ENCODE peak calls at places on chromosomes 2 and 18, in nine cellular contexts. A, U, D, I, H, L, X, S and Y are unnamed samples.

GRCh38 chr2:108616290-108616689 is 82.0 kb downstream of the LIMS1 start:
- DNase-seq in A (no peak), U (no peak), D (no peak), I (no peak), H (no peak), L (no peak), X (no peak), S (no peak), Y (no peak)

GRCh38 chr2:186523781-186524180 is 37.7 kb downstream of the ZC3H15 start:
- DNase-seq in A (no peak), U (peak), D (no peak), I (no peak), H (no peak), L (no peak), X (no peak), S (no peak), Y (no peak)

GRCh38 chr18:56575819-56576663 is 62.4 kb downstream of the TXNL1 start:
- DNase-seq in A (peak), U (peak), D (no peak), I (peak), H (peak), L (peak), X (no peak), S (no peak), Y (peak)

GRCh38 chr2:236657215-236657614 is 87.6 kb downstream of the ACKR3 start:
- DNase-seq in A (no peak), U (no peak), D (no peak), I (no peak), H (no peak), L (no peak), X (no peak), S (no peak), Y (no peak)

GRCh38 chr2:233171344-233171743 is 80.1 kb upstream of the ATG16L1 start:
- DNase-seq in A (no peak), U (no peak), D (no peak), I (no peak), H (no peak), L (no peak), X (no peak), S (no peak), Y (no peak)

GRCh38 chr2:9422321-9423099 is 818 bp downstream of the ITGB1BP1 start:
- DNase-seq in A (no peak), U (peak), D (peak), I (peak), H (peak), L (no peak), X (peak), S (peak), Y (peak)

GRCh38 chr2:60957643-60958042 is 59.9 kb upstream of the PEX13 start:
- DNase-seq in A (no peak), U (no peak), D (no peak), I (no peak), H (no peak), L (no peak), X (no peak), S (no peak), Y (no peak)

GRCh38 chr2:127932199-127932877 is 46.6 kb upstream of the AMMECR1L start:
- DNase-seq in A (no peak), U (peak), D (peak), I (no peak), H (peak), L (no peak), X (no peak), S (no peak), Y (no peak)

GRCh38 chr2:71455741-71456569 is 2.6 kb downstream of the DYSF start:
- DNase-seq in A (no peak), U (no peak), D (no peak), I (no peak), H (no peak), L (no peak), X (no peak), S (no peak), Y (no peak)

GRCh38 chr2:84944257-84944909 is 26.6 kb upstream of the KCMF1 start:
- DNase-seq in A (no peak), U (no peak), D (no peak), I (no peak), H (no peak), L (no peak), X (no peak), S (no peak), Y (no peak)

GRCh38 chr2:171923206-171923605 is 945 bp downstream of the HAT1 start:
- DNase-seq in A (no peak), U (peak), D (peak), I (peak), H (peak), L (peak), X (no peak), S (peak), Y (no peak)

GRCh38 chr2:72780483-72780882 is 45.4 kb downstream of the EXOC6B start:
- DNase-seq in A (no peak), U (peak), D (peak), I (no peak), H (no peak), L (peak), X (no peak), S (no peak), Y (no peak)